ENCODE peak calls at places on chromosomes 4 and X, in five cellular contexts. B, U, V, Z and O are unnamed samples.

GRCh38 chrX:39922497-39922896 is 175.3 kb downstream of the BCOR start:
- DNase-seq in V (no peak), U (no peak), B (no peak), Z (no peak), O (no peak)

GRCh38 chrX:154430916-154431315 is 2.4 kb downstream of the ATP6AP1 start:
- DNase-seq in B (no peak), Z (no peak), U (no peak), V (no peak), O (peak; percentile 75)

GRCh38 chr4:143384381-143384994 is 47.8 kb downstream of the GAB1 start:
- DNase-seq in U (no peak), V (no peak), B (no peak), Z (no peak), O (no peak)

GRCh38 chr4:152959080-152959479 is 23.0 kb downstream of the FHDC1 start:
- DNase-seq in B (no peak), U (no peak), V (no peak), Z (peak; percentile 36), O (no peak)

GRCh38 chr4:44760142-44760898 is 34.0 kb upstream of the GNPDA2 start:
- DNase-seq in U (no peak), Z (peak; percentile 7), B (peak; percentile 42), V (peak; percentile 15), O (no peak)

GRCh38 chr4:11338990-11339782 is 89.5 kb downstream of the HS3ST1 start:
- DNase-seq in B (no peak), U (no peak), V (no peak), Z (no peak), O (no peak)

GRCh38 chr4:138494931-138495330 is 252.8 kb upstream of the SLC7A11 start:
- DNase-seq in V (no peak), U (peak; percentile 4), B (peak; percentile 11), Z (peak; percentile 12), O (peak; percentile 24)

GRCh38 chr4:40199179-40199670 is 2.4 kb downstream of the RHOH start:
- DNase-seq in U (no peak), B (peak; percentile 53), V (no peak), Z (no peak), O (no peak)

GRCh38 chr4:22850630-22851029 is 157.9 kb downstream of the GBA3 start:
- DNase-seq in V (no peak), U (no peak), B (no peak), Z (no peak), O (no peak)

GRCh38 chr4:33262809-33263208 is 2542.6 kb downstream of the PCDH7 start:
- DNase-seq in V (no peak), U (no peak), Z (no peak), B (no peak), O (no peak)

GRCh38 chr4:149465941-149466340 is 349.7 kb downstream of the IQCM start:
- DNase-seq in U (no peak), B (no peak), V (no peak), Z (no peak), O (no peak)

GRCh38 chr4:56288663-56289062 is 98.6 kb downstream of the AASDH start:
- DNase-seq in B (no peak), U (no peak), Z (no peak), V (no peak), O (no peak)

GRCh38 chr4:4821577-4821976 is 37.9 kb upstream of the MSX1 start:
- DNase-seq in Z (peak; percentile 75), B (no peak), V (no peak), U (no peak), O (no peak)

GRCh38 chr4:67934628-67935027 is 28.7 kb downstream of the TMPRSS11A start:
- DNase-seq in U (no peak), V (no peak), B (no peak), Z (no peak), O (no peak)

GRCh38 chr4:76058888-76059426 is 15.6 kb upstream of the ART3 start:
- DNase-seq in Z (peak; percentile 76), B (peak; percentile 58), U (no peak), V (no peak), O (no peak)

GRCh38 chr4:169268951-169269781 is 1.6 kb downstream of the SH3RF1 start:
- DNase-seq in U (no peak), Z (peak; percentile 75), B (no peak), V (no peak), O (no peak)

GRCh38 chr4:79723507-79723906 is 315.5 kb upstream of the GK2 start:
- DNase-seq in V (no peak), B (no peak), U (no peak), Z (no peak), O (no peak)

GRCh38 chr4:88613417-88613875 is 21.2 kb downstream of the HERC3 start:
- DNase-seq in Z (no peak), B (no peak), V (no peak), U (no peak), O (no peak)

GRCh38 chrX:1464282-1465131 is 11.8 kb upstream of the ASMTL start:
- DNase-seq in U (no peak), B (no peak), V (no peak), Z (no peak), O (peak; percentile 10)

GRCh38 chrX:16433021-16433420 is 216.9 kb upstream of the S100G start:
- DNase-seq in U (no peak), V (no peak), B (no peak), Z (no peak), O (no peak)

GRCh38 chr4:158179465-158179864 is 6.6 kb upstream of the GASK1B start:
- DNase-seq in V (no peak), B (no peak), U (no peak), Z (no peak), O (no peak)

GRCh38 chr4:4614925-4615678 is 73.3 kb upstream of the STX18 start:
- DNase-seq in Z (no peak), V (no peak), U (no peak), B (no peak), O (no peak)

GRCh38 chr4:75101906-75102888 is 169.3 kb downstream of the PARM1 start:
- DNase-seq in B (no peak), Z (no peak), V (no peak), U (no peak), O (no peak)

GRCh38 chr4:2254665-2255500 is 7.0 kb downstream of the MXD4 start:
- DNase-seq in U (no peak), V (peak; percentile 23), Z (no peak), B (no peak), O (no peak)

GRCh38 chr4:171186700-171187099 is 626.5 kb upstream of the GALNTL6 start:
- DNase-seq in U (no peak), V (no peak), B (no peak), Z (no peak), O (no peak)

GRCh38 chr4:48112017-48112667 is 21.9 kb downstream of the TXK start:
- DNase-seq in Z (no peak), U (no peak), B (no peak), V (no peak), O (no peak)

GRCh38 chr4:854356-854755 is 28.4 kb upstream of the CPLX1 start:
- DNase-seq in U (no peak), Z (no peak), B (no peak), V (no peak), O (no peak)

GRCh38 chr4:851701-852430 is 25.9 kb upstream of the CPLX1 start:
- DNase-seq in B (no peak), V (no peak), U (no peak), Z (no peak), O (no peak)

GRCh38 chr4:856468-856901 is 30.6 kb upstream of the CPLX1 start:
- DNase-seq in Z (no peak), V (no peak), U (no peak), B (no peak), O (no peak)

GRCh38 chr4:850323-850945 is 24.5 kb upstream of the CPLX1 start:
- DNase-seq in B (no peak), U (no peak), Z (no peak), V (peak; percentile 28), O (no peak)

GRCh38 chr4:853416-853781 is 27.5 kb upstream of the CPLX1 start:
- DNase-seq in V (peak; percentile 30), B (no peak), U (no peak), Z (no peak), O (no peak)
- TF ChIP-seq REST in V (no peak), B (no peak), U (no peak), Z (no peak), O (no peak)

DNA sequence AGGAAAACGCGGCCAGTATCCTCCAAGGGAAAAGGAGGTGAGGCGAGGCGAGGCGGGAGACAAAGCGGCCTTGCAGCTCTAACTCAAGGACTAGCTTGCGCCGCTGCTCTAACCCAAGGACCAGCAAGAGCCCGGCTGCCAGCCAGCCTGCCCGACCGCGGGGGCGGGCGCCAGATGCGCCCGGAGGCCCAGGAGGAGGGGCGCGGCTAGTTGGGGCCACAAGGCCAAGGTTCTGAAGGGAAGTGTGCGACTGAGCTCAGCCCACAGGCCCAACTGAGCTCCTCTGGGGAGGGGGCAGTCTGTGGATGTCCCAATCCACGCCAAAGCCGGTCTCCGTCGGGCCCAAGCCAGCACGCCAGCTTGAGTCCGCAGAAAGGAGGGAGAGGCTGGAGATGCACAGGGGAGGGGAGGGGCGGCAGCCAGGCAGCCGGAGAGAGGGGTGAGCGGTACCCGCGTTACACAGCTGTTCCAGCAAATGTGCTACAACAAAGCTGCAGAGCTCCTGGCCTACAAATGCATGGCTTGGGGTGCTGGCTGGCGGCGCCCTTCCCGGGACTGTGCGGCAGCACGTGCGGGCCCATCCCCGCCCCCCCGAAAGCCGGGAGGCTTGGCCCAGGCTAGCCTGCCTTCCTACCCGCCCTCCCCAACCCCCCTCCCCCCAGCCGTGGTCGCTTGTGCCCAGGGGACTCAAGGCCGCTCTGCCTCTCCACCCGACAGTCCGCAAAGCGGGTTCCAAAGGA is 637 bp downstream of the AMER1 start:
- DNase-seq in B (peak; percentile 6), V (peak; percentile 75), Z (peak; percentile 0), U (no peak), O (peak; percentile 12)
- TF ChIP-seq GABPA in B (no peak), V (no peak), Z (no peak), U (no peak), O (no peak)

GRCh38 chr4:127809173-127809800 is 27.2 kb downstream of the HSPA4L start:
- DNase-seq in U (no peak), B (peak; percentile 11), V (no peak), Z (peak; percentile 4), O (no peak)
- TF ChIP-seq CTCF in U (peak; percentile 38), B (peak; percentile 8), V (peak; percentile 23), Z (peak; percentile 28), O (no peak)

DNA sequence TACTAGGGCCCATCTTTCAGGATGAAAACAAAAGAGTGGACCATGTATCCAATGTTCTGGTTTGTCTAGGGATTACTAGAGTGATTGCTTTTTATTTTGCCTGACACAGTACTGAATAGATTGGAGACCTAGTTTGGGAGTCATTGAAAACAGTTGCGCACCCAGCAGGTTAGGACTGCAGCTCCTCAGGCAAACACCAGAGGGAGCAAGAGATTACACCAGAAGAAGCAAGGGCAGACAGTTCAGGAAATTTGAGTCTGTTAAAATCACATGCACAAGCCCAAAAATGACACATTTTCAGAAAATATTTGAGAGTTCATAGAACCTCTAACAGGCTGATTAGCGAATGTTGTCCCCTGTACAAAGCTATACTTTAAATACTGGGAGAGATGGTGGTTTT is 55.6 kb downstream of the CYLC1 start:
- DNase-seq in U (no peak), Z (no peak), V (peak; percentile 22), B (peak; percentile 0), O (no peak)
- TF ChIP-seq REST in U (no peak), Z (no peak), V (no peak), B (no peak), O (no peak)